ENCODE peak calls at places on chromosome 7, in four cellular contexts. T, D, K and X are unnamed samples.

GRCh38 chr7:29071203-29071804 is 75.0 kb downstream of the CPVL start:
- DNase-seq in T (no peak), D (no peak), K (no peak), X (no peak)

GRCh38 chr7:117227091-117227490 is 95.8 kb downstream of the WNT2 start:
- DNase-seq in T (no peak), D (no peak), K (no peak), X (no peak)

GRCh38 chr7:70434376-70434775 is 697.6 kb upstream of the GALNT17 start:
- DNase-seq in T (no peak), D (no peak), K (no peak), X (no peak)

GRCh38 chr7:148084138-148084537 is 506.4 kb upstream of the C7orf33 start:
- DNase-seq in T (peak; percentile 64), D (no peak), K (peak; percentile 25), X (peak; percentile 27)

GRCh38 chr7:151824285-151824950 is 52.5 kb downstream of the PRKAG2 start:
- DNase-seq in T (no peak), D (no peak), K (no peak), X (no peak)

GRCh38 chr7:151390594-151391357 is 19.1 kb downstream of the WDR86 start:
- DNase-seq in T (no peak), D (no peak), K (peak; percentile 81), X (no peak)

GRCh38 chr7:105806592-105807266 is 69.7 kb downstream of the ATXN7L1 start:
- DNase-seq in T (no peak), D (peak; percentile 68), K (no peak), X (no peak)

GRCh38 chr7:100588438-100588837 is 2.3 kb downstream of the FBXO24 start:
- DNase-seq in T (no peak), D (no peak), K (peak; percentile 62), X (no peak)

GRCh38 chr7:2266911-2267310 is 24.9 kb downstream of the NUDT1 start:
- DNase-seq in T (no peak), D (no peak), K (no peak), X (no peak)

GRCh38 chr7:116801092-116801710 is 61.2 kb upstream of the CAPZA2 start:
- DNase-seq in T (no peak), D (no peak), K (no peak), X (peak; percentile 59)

GRCh38 chr7:105011771-105012502 is 2.1 kb upstream of the KMT2E start:
- DNase-seq in T (no peak), D (no peak), K (no peak), X (no peak)

GRCh38 chr7:155800741-155801267 is 11.5 kb downstream of the SHH start:
- DNase-seq in T (no peak), D (no peak), K (no peak), X (peak; percentile 69)

GRCh38 chr7:116511552-116512523 is 12.3 kb downstream of the CAV2 start:
- DNase-seq in T (no peak), D (peak; percentile 72), K (no peak), X (peak; percentile 10)

GRCh38 chr7:37046680-37047079 is 322.4 kb upstream of the AOAH start:
- DNase-seq in T (no peak), D (no peak), K (no peak), X (no peak)

GRCh38 chr7:128030999-128031681 is at the start of gene LRRC4:
- DNase-seq in T (peak; percentile 51), D (no peak), K (no peak), X (no peak)

GRCh38 chr7:112503361-112504023 is 22.7 kb downstream of the LSMEM1 start:
- DNase-seq in T (no peak), D (no peak), K (no peak), X (no peak)

GRCh38 chr7:47271749-47272148 is 310.2 kb downstream of the TNS3 start:
- DNase-seq in T (no peak), D (no peak), K (no peak), X (no peak)

GRCh38 chr7:128869138-128869943 is 6.7 kb downstream of the ATP6V1F start:
- DNase-seq in T (peak; percentile 64), D (no peak), K (peak; percentile 48), X (no peak)

GRCh38 chr7:131540491-131541162 is 15.8 kb downstream of the PODXL start:
- DNase-seq in T (no peak), D (no peak), K (no peak), X (peak; percentile 22)

GRCh38 chr7:99500637-99501009 is 542 bp upstream of the ZNF394 start:
- DNase-seq in T (no peak), D (no peak), K (no peak), X (no peak)

GRCh38 chr7:129493555-129493954 is 8.8 kb upstream of the SMKR1 start:
- DNase-seq in T (no peak), D (no peak), K (no peak), X (no peak)

GRCh38 chr7:100465702-100466311 is 1.7 kb upstream of the SPACDR start:
- DNase-seq in T (peak; percentile 71), D (no peak), K (peak; percentile 73), X (peak; percentile 58)

GRCh38 chr7:123916240-123916724 is 8.8 kb upstream of the SPAM1 start:
- DNase-seq in T (peak; percentile 22), D (no peak), K (no peak), X (peak; percentile 13)

GRCh38 chr7:2838873-2839578 is 5.1 kb downstream of the GNA12 start:
- DNase-seq in T (no peak), D (no peak), K (no peak), X (no peak)

GRCh38 chr7:101121996-101122932 is 4.6 kb upstream of the SERPINE1 start:
- DNase-seq in T (no peak), D (no peak), K (no peak), X (peak; percentile 93)

GRCh38 chr7:55964261-55964801 is at the start of gene NIPSNAP2:
- DNase-seq in T (peak; percentile 87), D (no peak), K (peak; percentile 94), X (no peak)

GRCh38 chr7:54877683-54878082 is 118.7 kb upstream of the SEC61G start:
- DNase-seq in T (no peak), D (no peak), K (no peak), X (peak; percentile 24)

GRCh38 chr7:51000956-51001355 is 218.3 kb upstream of the GRB10 start:
- DNase-seq in T (no peak), D (no peak), K (no peak), X (no peak)

GRCh38 chr7:51121036-51121780 is 195.4 kb downstream of the COBL start:
- DNase-seq in T (no peak), D (no peak), K (no peak), X (no peak)

GRCh38 chr7:151727579-151728285 is 149.2 kb downstream of the PRKAG2 start:
- DNase-seq in T (peak; percentile 44), D (no peak), K (peak; percentile 71), X (no peak)

GRCh38 chr7:53521638-53522184 is 486.3 kb downstream of the POM121L12 start:
- DNase-seq in T (no peak), D (no peak), K (no peak), X (no peak)

GRCh38 chr7:47806701-47807103 is 141.6 kb downstream of the PKD1L1 start:
- DNase-seq in T (no peak), D (no peak), K (no peak), X (no peak)

GRCh38 chr7:50266893-50267386 is 37.6 kb upstream of the IKZF1 start:
- DNase-seq in T (no peak), D (peak; percentile 84), K (peak; percentile 58), X (no peak)

GRCh38 chr7:151088019-151088855 is 2.0 kb downstream of the AGAP3 start:
- DNase-seq in T (no peak), D (no peak), K (no peak), X (no peak)

GRCh38 chr7:139602143-139602722 is 78.7 kb downstream of the CLEC2L start:
- DNase-seq in T (peak; percentile 58), D (no peak), K (peak; percentile 59), X (peak; percentile 37)

GRCh38 chr7:11331128-11332102 is 357.7 kb downstream of the PHF14 start:
- DNase-seq in T (no peak), D (no peak), K (no peak), X (no peak)

GRCh38 chr7:99618726-99619125 is 2.0 kb downstream of the ZSCAN25 start:
- DNase-seq in T (no peak), D (no peak), K (no peak), X (no peak)

GRCh38 chr7:73707045-73707631 is 12.3 kb downstream of the STX1A start:
- DNase-seq in T (no peak), D (no peak), K (no peak), X (no peak)

GRCh38 chr7:37216156-37216839 is 232.4 kb downstream of the ELMO1 start:
- DNase-seq in T (no peak), D (no peak), K (no peak), X (no peak)

GRCh38 chr7:41529831-41530230 is 173.1 kb downstream of the INHBA start:
- DNase-seq in T (no peak), D (no peak), K (no peak), X (no peak)

GRCh38 chr7:143429770-143430698 is 13.2 kb upstream of the TAS2R60 start:
- DNase-seq in T (no peak), D (no peak), K (no peak), X (no peak)
- TF ChIP-seq FOXK2 in T (no peak), D (no peak), K (no peak), X (no peak)

GRCh38 chr7:102842284-102842683 is 70.5 kb upstream of the LRRC17 start:
- DNase-seq in T (no peak), D (no peak), K (no peak), X (no peak)
- TF ChIP-seq FOXK2 in T (no peak), D (no peak), K (no peak), X (no peak)

DNA sequence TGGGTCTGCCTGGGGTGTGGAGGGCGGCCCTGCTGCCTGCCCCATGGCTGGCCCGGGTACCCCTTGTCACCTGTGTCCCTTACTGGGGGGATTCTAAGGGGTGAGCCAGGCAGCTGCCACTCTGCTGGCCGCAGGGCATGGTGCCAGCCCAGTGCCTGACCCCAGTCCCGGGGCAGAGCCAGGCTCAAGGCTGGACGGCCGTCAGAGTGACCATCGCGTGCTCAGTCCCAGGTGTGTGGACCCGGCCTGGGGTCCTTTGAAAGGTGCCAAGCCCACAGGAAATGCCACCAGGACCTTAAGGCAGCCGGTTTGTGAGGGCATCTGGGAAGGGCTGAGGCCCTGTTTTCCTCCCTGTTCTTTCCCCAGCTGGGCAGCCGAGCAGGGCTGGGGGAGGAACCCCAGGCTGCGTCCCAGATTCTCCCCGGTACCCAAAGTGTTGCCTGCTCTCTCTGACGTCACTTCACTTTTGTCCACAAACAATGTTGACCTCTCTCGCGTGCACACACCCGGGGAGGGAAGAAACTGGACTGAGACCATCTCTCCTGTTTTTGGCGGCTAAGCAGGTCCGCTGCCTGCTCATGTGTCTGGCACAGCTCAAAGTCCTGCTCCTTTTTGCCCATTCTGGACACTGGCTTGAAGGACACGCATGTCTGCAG is 37.6 kb downstream of the PAPOLB start:
- DNase-seq in T (no peak), D (no peak), K (no peak), X (no peak)
- TF ChIP-seq FOXK2 in T (no peak), D (no peak), K (no peak), X (no peak)

DNA sequence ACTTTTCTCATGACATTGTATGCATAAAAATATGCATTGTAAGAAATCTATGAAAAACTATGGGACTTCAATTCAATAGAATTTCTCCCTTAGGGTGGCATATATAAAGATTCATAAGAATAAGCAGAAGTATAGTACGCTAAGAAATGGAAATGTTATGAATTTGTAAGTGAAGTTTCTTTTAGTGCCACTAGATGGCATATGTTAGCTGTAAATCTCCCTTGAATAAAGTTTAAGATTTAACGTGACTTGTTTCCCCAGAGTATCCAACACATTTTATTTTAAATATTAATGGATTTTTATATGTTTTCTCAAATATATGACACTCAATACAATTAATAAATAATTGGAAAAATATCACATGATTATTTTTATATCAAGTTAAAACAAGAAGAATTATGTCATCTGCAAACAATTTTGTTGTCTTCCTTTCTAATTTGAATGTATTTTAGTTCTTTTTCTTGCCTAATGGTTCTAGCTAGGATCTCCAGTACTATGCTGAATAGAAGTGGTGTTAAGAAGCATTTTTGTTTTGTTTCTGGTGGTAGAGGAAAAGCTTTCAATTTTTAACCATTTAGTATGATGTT is 287.2 kb downstream of the HGF start:
- DNase-seq in T (no peak), D (no peak), K (peak; percentile 32), X (peak; percentile 4)
- TF ChIP-seq FOXK2 in T (no peak), D (no peak), K (no peak), X (no peak)